ENCODE peak calls at places on chromosomes 7 and 10, in ten cellular contexts. O, Z, I, L, T, U, H, W, F and D are unnamed samples. For H3K4me1 and H3K36me3, the result is how much of the 10 kb centered on the place peaks cover.

GRCh38 chr7:35477609-35478008 is 217.3 kb downstream of the HERPUD2 start:
- DNase-seq in W (no peak), I (no peak), Z (no peak), F (no peak), H (no peak), T (no peak), U (no peak), L (no peak), O (no peak), D (no peak)

GRCh38 chr10:3654496-3654895 is 130.5 kb downstream of the KLF6 start:
- DNase-seq in T (no peak), W (no peak), H (no peak), O (no peak), I (no peak), L (no peak), U (no peak), F (no peak), Z (no peak), D (no peak)

GRCh38 chr10:68364101-68364886 is 31.6 kb upstream of the PBLD start:
- DNase-seq in T (no peak), L (no peak), H (no peak), I (no peak), U (no peak), Z (no peak), F (no peak), O (no peak), W (no peak), D (no peak)

GRCh38 chr7:30706316-30706715 is 24.1 kb upstream of the CRHR2 start:
- DNase-seq in T (no peak), O (no peak), F (no peak), H (no peak), L (no peak), I (no peak), Z (no peak), W (no peak), U (no peak), D (no peak)

GRCh38 chr10:5283305-5284158 is 81.2 kb upstream of the UCN3 start:
- DNase-seq in W (peak), T (peak), H (peak), F (peak), Z (peak), L (peak), I (peak), O (peak), U (peak), D (peak)

GRCh38 chr10:94358480-94358879 is 4.3 kb downstream of the NOC3L start:
- DNase-seq in Z (no peak), T (no peak), F (no peak), H (no peak), U (no peak), I (no peak), W (no peak), L (peak), O (no peak), D (no peak)

GRCh38 chr10:70432101-70432500 is 9.4 kb downstream of the NODAL start:
- DNase-seq in U (peak), I (no peak), H (no peak), W (no peak), F (no peak), Z (no peak), T (no peak), L (no peak), O (no peak), D (no peak)

GRCh38 chr10:63093227-63093626 is 39.9 kb upstream of the NRBF2 start:
- DNase-seq in T (no peak), L (no peak), Z (no peak), U (no peak), W (no peak), H (no peak), I (no peak), O (no peak), F (no peak), D (no peak)

GRCh38 chr7:139873593-139874374 is 44.7 kb downstream of the TBXAS1 start:
- DNase-seq in W (no peak), Z (no peak), T (no peak), U (no peak), I (no peak), O (no peak), L (no peak), H (no peak), F (no peak), D (no peak)

GRCh38 chr7:19725770-19726169 is 16.9 kb upstream of the POLR1F start:
- DNase-seq in T (no peak), I (no peak), H (no peak), U (no peak), L (no peak), O (no peak), F (no peak), W (no peak), Z (no peak), D (no peak)

GRCh38 chr10:35224045-35224740 is 97.5 kb downstream of the CREM start:
- DNase-seq in L (no peak), I (no peak), H (no peak), U (no peak), T (no peak), Z (no peak), O (no peak), W (no peak), F (no peak), D (no peak)

GRCh38 chr10:21757601-21757901 is 223.5 kb downstream of the MLLT10 start:
- DNase-seq in U (no peak), H (no peak), I (no peak), Z (peak), T (no peak), W (no peak), L (no peak), O (no peak), F (no peak), D (no peak)

GRCh38 chr10:30705625-30706149 is 76.1 kb upstream of the LYZL2 start:
- DNase-seq in U (no peak), T (no peak), H (no peak), O (no peak), F (no peak), W (no peak), I (no peak), L (no peak), Z (no peak), D (no peak)

GRCh38 chr7:359776-360361 is 69.9 kb downstream of the FOXL3 start:
- DNase-seq in F (no peak), I (no peak), W (no peak), U (no peak), H (no peak), L (no peak), Z (no peak), O (peak), T (no peak), D (no peak)

GRCh38 chr7:82755705-82756551 is 312.4 kb upstream of the CACNA2D1 start:
- DNase-seq in L (no peak), H (no peak), W (no peak), U (no peak), Z (no peak), I (no peak), O (no peak), F (no peak), T (no peak), D (no peak)

GRCh38 chr7:143416565-143417149 is 8.0 kb upstream of the EPHA1 start:
- DNase-seq in T (peak), Z (peak), I (no peak), O (no peak), W (peak), L (peak), F (no peak), H (no peak), U (no peak), D (no peak)

GRCh38 chr7:101122933-101123702 is 3.8 kb upstream of the SERPINE1 start:
- DNase-seq in W (no peak), U (no peak), O (no peak), F (no peak), I (no peak), H (no peak), Z (no peak), T (no peak), L (no peak), D (no peak)

GRCh38 chr10:127117125-127117524 is 79.3 kb downstream of the INSYN2A start:
- DNase-seq in L (no peak), Z (peak), O (no peak), F (peak), H (peak), I (peak), U (peak), T (peak), W (peak), D (peak)

GRCh38 chr10:97291357-97292096 is 910 bp downstream of the ARHGAP19 start:
- DNase-seq in I (no peak), O (no peak), Z (no peak), T (no peak), W (no peak), L (no peak), U (no peak), F (peak), H (no peak), D (peak)

GRCh38 chr7:134141868-134142264 is 14.7 kb downstream of the LRGUK start:
- DNase-seq in U (no peak), I (no peak), O (no peak), W (no peak), T (no peak), H (no peak), L (no peak), Z (no peak), F (no peak), D (no peak)

GRCh38 chr10:77160679-77161078 is 476.9 kb downstream of the KCNMA1 start:
- DNase-seq in T (no peak), I (no peak), U (no peak), W (peak), F (peak), L (no peak), H (no peak), O (no peak), Z (no peak), D (no peak)

GRCh38 chr7:130141161-130141857 is 63.9 kb downstream of the TMEM209 start:
- DNase-seq in O (peak), I (peak), W (no peak), T (peak), F (peak), H (peak), L (no peak), Z (peak), U (peak), D (peak)

GRCh38 chr10:133307776-133308430 is 769 bp downstream of the TUBGCP2 start:
- DNase-seq in W (peak), I (peak), H (peak), O (peak), L (no peak), F (peak), T (peak), U (peak), Z (peak), D (peak)

GRCh38 chr7:140677496-140677895 is 4.8 kb downstream of the ADCK2 start:
- DNase-seq in T (no peak), H (no peak), L (no peak), Z (no peak), U (no peak), I (no peak), O (no peak), W (no peak), F (no peak), D (no peak)

GRCh38 chr7:148753224-148753623 is 54.5 kb downstream of the CUL1 start:
- DNase-seq in L (no peak), W (no peak), U (no peak), Z (no peak), O (no peak), F (no peak), T (no peak), I (no peak), H (no peak), D (no peak)

GRCh38 chr7:40072268-40072667 is 62.2 kb downstream of the MPLKIP start:
- DNase-seq in L (no peak), I (no peak), O (no peak), Z (no peak), U (no peak), T (no peak), H (no peak), F (no peak), W (no peak), D (peak)

GRCh38 chr10:11145498-11145855 is 127.8 kb downstream of the CELF2 start:
- DNase-seq in I (peak), U (no peak), O (peak), Z (peak), F (peak), L (no peak), T (peak), H (no peak), W (peak), D (peak)

GRCh38 chr10:16944081-16944922 is 127.1 kb upstream of the RSU1 start:
- DNase-seq in U (no peak), Z (no peak), T (peak), I (no peak), F (no peak), W (no peak), O (no peak), H (no peak), L (no peak), D (no peak)

GRCh38 chr10:80515941-80516340 is 21.8 kb upstream of the SH2D4B start:
- DNase-seq in T (no peak), U (no peak), W (no peak), Z (no peak), L (no peak), F (no peak), O (no peak), I (no peak), H (no peak), D (no peak)

GRCh38 chr7:1818581-1819200 is 148.6 kb downstream of the ELFN1 start:
- DNase-seq in I (no peak), L (no peak), H (no peak), F (no peak), T (no peak), O (peak), W (no peak), U (no peak), Z (no peak), D (no peak)

GRCh38 chr10:87531908-87532622 is 27.4 kb downstream of the MINPP1 start:
- DNase-seq in Z (no peak), T (no peak), U (peak), H (no peak), O (no peak), W (no peak), F (no peak), I (no peak), L (no peak), D (no peak)

GRCh38 chr7:35865287-35865686 is 64.4 kb downstream of the SEPTIN7 start:
- DNase-seq in L (no peak), I (no peak), T (no peak), U (no peak), W (peak), Z (no peak), H (no peak), F (no peak), O (no peak), D (no peak)

GRCh38 chr10:93160829-93161228 is 87.1 kb downstream of the CYP26A1 start:
- DNase-seq in T (no peak), H (no peak), Z (no peak), U (no peak), W (no peak), I (peak), O (no peak), L (no peak), F (no peak), D (no peak)

GRCh38 chr10:84114088-84114667 is 25.1 kb upstream of the GHITM start:
- DNase-seq in H (no peak), Z (peak), L (no peak), W (no peak), I (no peak), T (no peak), O (no peak), U (no peak), F (no peak), D (no peak)

GRCh38 chr7:618539-619355 is 99.1 kb upstream of the PDGFA start:
- DNase-seq in Z (no peak), W (peak), F (peak), T (peak), I (peak), O (peak), H (no peak), L (no peak), U (no peak), D (no peak)

GRCh38 chr7:82675396-82675795 is 231.8 kb upstream of the CACNA2D1 start:
- DNase-seq in U (no peak), Z (no peak), I (no peak), H (no peak), F (no peak), W (no peak), L (no peak), T (no peak), O (no peak), D (no peak)

GRCh38 chr7:142809671-142810070 is 38.9 kb downstream of the PRSS2 start:
- DNase-seq in T (no peak), F (no peak), Z (no peak), O (peak), U (no peak), I (no peak), L (no peak), H (no peak), W (no peak), D (no peak)

GRCh38 chr7:80841566-80842478 is 77.0 kb downstream of the SEMA3C start:
- DNase-seq in O (no peak), H (no peak), F (no peak), I (no peak), Z (no peak), L (no peak), U (no peak), T (no peak), W (no peak), D (peak)

GRCh38 chr10:18918545-18918944 is 130.1 kb upstream of the MALRD1 start:
- DNase-seq in I (no peak), O (no peak), T (peak), L (no peak), F (no peak), Z (no peak), H (no peak), W (no peak), U (no peak), D (no peak)

DNA sequence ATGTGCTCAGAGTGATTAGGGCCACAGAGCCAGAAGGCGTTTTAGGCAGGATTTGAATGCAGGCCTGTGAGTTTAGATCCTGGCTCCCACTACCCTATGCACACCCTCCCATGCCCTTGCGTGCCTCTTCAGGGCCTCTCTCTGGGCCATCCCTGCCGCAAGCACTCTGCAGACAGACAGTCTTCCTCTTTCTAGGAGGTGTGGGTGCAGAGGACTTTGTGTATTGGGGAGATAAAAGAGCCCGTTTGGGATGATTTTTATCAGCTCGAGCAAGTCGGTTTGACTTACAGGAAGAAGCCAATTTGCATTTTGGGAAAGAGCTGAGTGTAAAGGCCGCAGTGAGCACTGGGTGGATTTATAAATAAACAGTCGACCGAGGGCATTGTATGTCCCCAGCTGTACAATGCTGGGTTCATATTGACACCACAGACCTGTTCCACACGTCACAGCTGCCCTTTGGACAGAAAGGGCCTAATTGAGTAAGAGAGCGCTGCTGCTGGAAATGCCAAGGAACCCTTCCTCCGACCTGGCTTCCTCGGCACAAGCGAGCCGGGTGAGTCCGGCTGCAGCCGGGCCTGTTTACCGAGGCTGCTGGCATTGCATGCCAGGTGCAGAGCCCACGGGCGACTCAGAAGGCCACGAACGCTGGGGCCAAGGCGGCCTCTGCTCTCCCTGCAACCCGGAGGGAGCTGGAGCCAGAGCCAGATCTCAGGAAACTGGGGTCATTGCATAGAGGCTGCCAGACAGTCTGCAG is 25.1 kb downstream of the ZMIZ1 start:
- DNase-seq in W (peak), H (peak), I (peak), Z (no peak), L (no peak), T (peak), U (peak), O (no peak), F (peak), D (no peak)
- H3K4me1 ChIP-seq in W (under half), H (under half), I (half or more), Z (under half), L (under half), T (under half), U (under half), O (under half), F (under half), D (under half)

GRCh38 chr10:51178634-51179033 is 104.3 kb downstream of the PRKG1 start:
- DNase-seq in U (no peak), F (no peak), I (no peak), L (no peak), W (no peak), O (no peak), T (no peak), H (no peak), Z (no peak), D (no peak)

GRCh38 chr10:51180141-51180540 is 105.9 kb downstream of the PRKG1 start:
- DNase-seq in F (no peak), L (no peak), W (no peak), I (no peak), H (no peak), T (no peak), O (no peak), U (no peak), Z (no peak), D (no peak)

GRCh38 chr10:51188013-51188412 is 113.7 kb downstream of the PRKG1 start:
- DNase-seq in W (no peak), F (no peak), L (no peak), T (no peak), O (no peak), H (no peak), Z (no peak), U (no peak), I (no peak), D (no peak)

GRCh38 chr10:51186358-51186757 is 112.1 kb downstream of the PRKG1 start:
- DNase-seq in H (no peak), L (no peak), W (no peak), T (no peak), U (no peak), I (no peak), F (no peak), Z (no peak), O (no peak), D (no peak)

DNA sequence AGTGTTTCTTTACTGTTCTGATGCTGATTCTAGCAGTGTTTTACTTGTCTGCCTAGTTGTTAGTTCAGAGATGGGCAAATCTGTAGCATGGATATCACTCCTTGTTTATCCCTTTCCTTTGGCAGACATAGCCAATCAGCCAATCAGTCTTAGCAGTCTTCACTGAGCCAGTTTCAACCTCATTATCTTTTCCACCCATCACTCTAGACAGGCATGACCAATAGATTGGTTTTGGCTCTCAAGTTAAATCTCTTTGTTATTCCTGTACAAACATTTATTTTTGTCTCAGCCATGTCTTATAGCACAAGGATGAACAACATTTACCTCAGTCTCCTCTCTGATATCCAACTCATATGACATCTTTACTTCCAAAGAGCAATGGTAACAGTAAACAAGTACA is 109.5 kb downstream of the PRKG1 start:
- DNase-seq in L (no peak), O (no peak), I (no peak), U (no peak), F (no peak), T (no peak), Z (no peak), W (no peak), H (no peak), D (no peak)
- H3K36me3 ChIP-seq in L (under half), O (under half), I (under half), U (under half), F (under half), T (under half), Z (under half), W (under half), H (under half), D (under half)

GRCh38 chr7:23292623-23293022 is 6.5 kb upstream of the MALSU1 start:
- DNase-seq in I (no peak), O (no peak), L (no peak), H (no peak), U (no peak), F (no peak), W (no peak), Z (no peak), T (no peak), D (no peak)
- H3K4me3 ChIP-seq in I (no peak), O (no peak), L (no peak), H (no peak), U (no peak), F (no peak), W (no peak), Z (no peak), T (no peak), D (no peak)

GRCh38 chr10:29608476-29609301 is 26.1 kb downstream of the SVIL start:
- DNase-seq in L (no peak), U (peak), Z (no peak), H (no peak), F (no peak), T (no peak), I (no peak), O (no peak), W (no peak), D (no peak)

GRCh38 chr10:29608062-29608461 is 26.7 kb downstream of the SVIL start:
- DNase-seq in Z (no peak), O (no peak), F (no peak), T (no peak), L (no peak), I (no peak), W (no peak), H (no peak), U (no peak), D (no peak)

GRCh38 chr10:29607576-29607975 is 27.2 kb downstream of the SVIL start:
- DNase-seq in U (no peak), T (no peak), O (no peak), I (no peak), Z (no peak), H (no peak), L (no peak), F (no peak), W (no peak), D (no peak)

GRCh38 chr10:29610876-29611647 is 23.7 kb downstream of the SVIL start:
- DNase-seq in W (no peak), U (no peak), F (no peak), H (no peak), T (no peak), Z (no peak), L (no peak), O (no peak), I (no peak), D (no peak)

GRCh38 chr10:29609696-29610095 is 25.1 kb downstream of the SVIL start:
- DNase-seq in I (no peak), F (no peak), W (no peak), L (no peak), O (no peak), T (no peak), H (no peak), U (no peak), Z (no peak), D (no peak)
- H3K4me1 ChIP-seq in I (under half), F (under half), W (under half), L (under half), O (under half), T (under half), H (under half), U (under half), Z (under half), D (under half)